ENCODE peak calls at places on chromosome 12, in ten cellular contexts. X, N, K, O, A, M, L, U, I and P are unnamed samples. For H3K4me1 and H3K36me3, the result is how much of the 10 kb centered on the place peaks cover.

GRCh38 chr12:8675471-8676083 is 13.0 kb upstream of the MFAP5 start:
- DNase-seq in X (no peak), N (no peak), K (no peak), O (no peak), A (no peak), M (peak), L (no peak), U (no peak), I (no peak), P (no peak)

GRCh38 chr12:8065991-8066594 is at the start of gene C3AR1:
- DNase-seq in X (no peak), N (peak), K (peak), O (no peak), A (no peak), M (peak), L (peak), U (peak), I (no peak), P (no peak)

GRCh38 chr12:15322164-15323054 is at the start of gene PTPRO:
- DNase-seq in X (peak), N (no peak), K (no peak), O (peak), A (peak), M (no peak), L (peak), U (no peak), I (no peak), P (no peak)

GRCh38 chr12:95790025-95790911 is at the start of gene NTN4:
- DNase-seq in X (peak), N (no peak), K (peak), O (peak), A (peak), M (peak), L (no peak), U (peak), I (peak), P (peak)

GRCh38 chr12:56188786-56189335 is 422 bp downstream of the SMARCC2 start:
- DNase-seq in X (peak), N (peak), K (no peak), O (no peak), A (peak), M (peak), L (no peak), U (peak), I (no peak), P (no peak)

GRCh38 chr12:5514016-5514415 is 82.1 kb downstream of the NTF3 start:
- DNase-seq in X (no peak), N (no peak), K (no peak), O (no peak), A (no peak), M (no peak), L (no peak), U (no peak), I (no peak), P (no peak)

GRCh38 chr12:96354326-96354725 is 45.9 kb downstream of the CDK17 start:
- DNase-seq in X (no peak), N (no peak), K (peak), O (no peak), A (peak), M (no peak), L (no peak), U (no peak), I (no peak), P (no peak)

GRCh38 chr12:130764073-130764472 is 48.0 kb upstream of the RIMBP2 start:
- DNase-seq in X (no peak), N (no peak), K (peak), O (no peak), A (peak), M (peak), L (peak), U (no peak), I (no peak), P (no peak)

GRCh38 chr12:21774358-21775129 is at the start of gene KCNJ8:
- DNase-seq in X (peak), N (peak), K (peak), O (peak), A (peak), M (no peak), L (peak), U (no peak), I (peak), P (no peak)

GRCh38 chr12:61915420-61915819 is 344.8 kb upstream of the USP15 start:
- DNase-seq in X (no peak), N (no peak), K (peak), O (no peak), A (no peak), M (no peak), L (no peak), U (no peak), I (no peak), P (no peak)

GRCh38 chr12:13135336-13136178 is 32.1 kb upstream of the GSG1 start:
- DNase-seq in X (peak), N (no peak), K (peak), O (peak), A (peak), M (peak), L (peak), U (no peak), I (peak), P (peak)

GRCh38 chr12:50102648-50103309 is 1.0 kb upstream of the GPD1 start:
- DNase-seq in X (peak), N (no peak), K (no peak), O (peak), A (no peak), M (no peak), L (no peak), U (no peak), I (no peak), P (no peak)

GRCh38 chr12:94195483-94195882 is 47.1 kb downstream of the PLXNC1 start:
- DNase-seq in X (peak), N (no peak), K (no peak), O (no peak), A (no peak), M (no peak), L (no peak), U (no peak), I (no peak), P (no peak)

GRCh38 chr12:53418221-53418620 is 5.4 kb upstream of the AMHR2 start:
- DNase-seq in X (no peak), N (no peak), K (no peak), O (no peak), A (no peak), M (no peak), L (no peak), U (no peak), I (no peak), P (no peak)

GRCh38 chr12:49043856-49044258 is 16.7 kb downstream of the KMT2D start:
- DNase-seq in X (peak), N (peak), K (peak), O (peak), A (peak), M (peak), L (peak), U (peak), I (no peak), P (peak)

GRCh38 chr12:6095269-6095668 is 29.2 kb downstream of the VWF start:
- DNase-seq in X (no peak), N (no peak), K (no peak), O (no peak), A (no peak), M (no peak), L (no peak), U (no peak), I (no peak), P (no peak)

GRCh38 chr12:93185369-93185741 is 192.4 kb upstream of the NUDT4 start:
- DNase-seq in X (no peak), N (no peak), K (no peak), O (no peak), A (no peak), M (no peak), L (no peak), U (no peak), I (no peak), P (no peak)

GRCh38 chr12:100154472-100155247 is 12.0 kb upstream of the BLTP3B start:
- DNase-seq in X (peak), N (peak), K (peak), O (peak), A (peak), M (peak), L (no peak), U (peak), I (peak), P (peak)

GRCh38 chr12:33551006-33551405 is 111.4 kb upstream of the SYT10 start:
- DNase-seq in X (no peak), N (no peak), K (no peak), O (no peak), A (no peak), M (no peak), L (no peak), U (no peak), I (no peak), P (no peak)

GRCh38 chr12:4025420-4026358 is 152.5 kb upstream of the PARP11 start:
- DNase-seq in X (peak), N (no peak), K (peak), O (no peak), A (peak), M (no peak), L (no peak), U (no peak), I (no peak), P (no peak)

GRCh38 chr12:98828802-98829600 is 183.9 kb downstream of the APAF1 start:
- DNase-seq in X (no peak), N (no peak), K (no peak), O (no peak), A (no peak), M (no peak), L (no peak), U (no peak), I (no peak), P (no peak)

GRCh38 chr12:9661720-9662119 is 7.8 kb upstream of the CLEC2D start:
- DNase-seq in X (no peak), N (no peak), K (no peak), O (no peak), A (no peak), M (no peak), L (no peak), U (no peak), I (no peak), P (no peak)

GRCh38 chr12:54373619-54374554 is 9.6 kb upstream of the GPR84 start:
- DNase-seq in X (no peak), N (no peak), K (no peak), O (no peak), A (no peak), M (no peak), L (no peak), U (no peak), I (no peak), P (no peak)

GRCh38 chr12:106147956-106148355 is 9.2 kb upstream of the NUAK1 start:
- DNase-seq in X (no peak), N (no peak), K (no peak), O (no peak), A (no peak), M (no peak), L (no peak), U (no peak), I (peak), P (no peak)

GRCh38 chr12:15278816-15279658 is 43.3 kb upstream of the PTPRO start:
- DNase-seq in X (no peak), N (no peak), K (peak), O (peak), A (no peak), M (peak), L (peak), U (no peak), I (peak), P (no peak)

GRCh38 chr12:76547526-76547925 is 12.0 kb downstream of the OSBPL8 start:
- DNase-seq in X (peak), N (no peak), K (no peak), O (no peak), A (no peak), M (no peak), L (peak), U (no peak), I (no peak), P (no peak)

GRCh38 chr12:128815779-128816642 is 7.7 kb downstream of the SLC15A4 start:
- DNase-seq in X (no peak), N (no peak), K (no peak), O (no peak), A (no peak), M (no peak), L (peak), U (no peak), I (no peak), P (no peak)
- H3K4me1 ChIP-seq in X (under half), N (under half), K (under half), O (under half), A (under half), M (under half), L (under half), U (half or more), I (under half), P (half or more)

GRCh38 chr12:85947286-85947685 is 73.2 kb downstream of the NTS start:
- DNase-seq in X (peak), N (no peak), K (no peak), O (no peak), A (no peak), M (no peak), L (no peak), U (no peak), I (no peak), P (no peak)
- H3K36me3 ChIP-seq in X (under half), N (under half), K (under half), O (under half), A (under half), M (under half), L (under half), U (under half), I (under half), P (under half)

GRCh38 chr12:109630815-109631214 is 57.2 kb downstream of the MVK start:
- DNase-seq in X (no peak), N (no peak), K (no peak), O (no peak), A (no peak), M (no peak), L (no peak), U (no peak), I (no peak), P (no peak)

GRCh38 chr12:109632299-109632698 is 58.7 kb downstream of the MVK start:
- DNase-seq in X (no peak), N (no peak), K (no peak), O (no peak), A (no peak), M (no peak), L (no peak), U (no peak), I (no peak), P (no peak)

GRCh38 chr12:109631236-109632150 is 57.9 kb downstream of the MVK start:
- DNase-seq in X (no peak), N (no peak), K (no peak), O (no peak), A (no peak), M (no peak), L (no peak), U (no peak), I (no peak), P (no peak)

GRCh38 chr12:109627633-109628032 is 54.0 kb downstream of the MVK start:
- DNase-seq in X (no peak), N (no peak), K (no peak), O (no peak), A (no peak), M (no peak), L (no peak), U (no peak), I (no peak), P (no peak)

DNA sequence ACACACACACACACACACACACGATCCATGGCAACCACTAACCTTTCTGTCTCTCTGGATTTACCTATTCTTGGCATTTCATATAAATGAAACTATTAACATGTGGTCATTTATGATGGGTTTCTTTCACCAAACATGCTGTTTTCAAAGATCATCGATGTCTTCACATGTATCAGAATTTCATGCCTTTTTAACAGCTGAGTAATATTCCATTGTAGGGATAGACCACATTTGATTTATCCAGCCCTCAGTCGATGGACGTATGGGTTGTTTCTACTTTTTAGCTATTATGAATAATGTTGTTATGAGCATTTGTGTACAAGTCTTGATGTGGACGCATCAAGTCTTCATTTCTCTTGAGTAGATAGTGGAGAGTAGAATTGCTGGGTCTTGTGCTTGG is 56.5 kb downstream of the MVK start:
- DNase-seq in X (no peak), N (no peak), K (no peak), O (no peak), A (no peak), M (no peak), L (no peak), U (no peak), I (no peak), P (no peak)
- H3K4me3 ChIP-seq in X (no peak), N (no peak), K (no peak), O (no peak), A (no peak), M (no peak), L (no peak), U (no peak), I (no peak), P (no peak)

GRCh38 chr12:121796855-121797751 is 3.6 kb upstream of the RHOF start:
- DNase-seq in X (peak), N (no peak), K (peak), O (peak), A (peak), M (peak), L (peak), U (no peak), I (peak), P (no peak)

GRCh38 chr12:121794532-121795028 is 1.1 kb upstream of the RHOF start:
- DNase-seq in X (no peak), N (no peak), K (no peak), O (peak), A (no peak), M (no peak), L (no peak), U (no peak), I (no peak), P (peak)

GRCh38 chr12:121793501-121793835 is at the start of gene RHOF:
- DNase-seq in X (peak), N (peak), K (no peak), O (peak), A (no peak), M (no peak), L (no peak), U (no peak), I (no peak), P (no peak)

GRCh38 chr12:121793836-121794531 is 496 bp upstream of the RHOF start:
- DNase-seq in X (peak), N (peak), K (peak), O (peak), A (peak), M (peak), L (peak), U (peak), I (peak), P (peak)

GRCh38 chr12:121795029-121795977 is 1.8 kb upstream of the RHOF start:
- DNase-seq in X (peak), N (peak), K (peak), O (peak), A (peak), M (peak), L (no peak), U (peak), I (peak), P (peak)
- H3K4me1 ChIP-seq in X (under half), N (half or more), K (half or more), O (half or more), A (under half), M (under half), L (half or more), U (half or more), I (under half), P (under half)